ENCODE peak calls at places on chromosome 19, in nine cellular contexts. W, P, F, M, H, X, J, T and R are unnamed samples.

GRCh38 chr19:10083911-10084310 is 2.2 kb upstream of the SHFL start:
- DNase-seq in W (no peak), P (no peak), F (no peak), M (no peak), H (no peak), X (no peak), J (no peak), T (no peak), R (no peak)

GRCh38 chr19:2577722-2578335 is 101.9 kb downstream of the GADD45B start:
- DNase-seq in W (no peak), P (no peak), F (no peak), M (no peak), H (no peak), X (no peak), J (no peak), T (no peak), R (no peak)

GRCh38 chr19:13707901-13708300 is 56.4 kb upstream of the MRI1 start:
- DNase-seq in W (no peak), P (no peak), F (no peak), M (no peak), H (no peak), X (no peak), J (no peak), T (no peak), R (no peak)

GRCh38 chr19:48819366-48819816 is 8.6 kb upstream of the BCAT2 start:
- DNase-seq in W (no peak), P (no peak), F (no peak), M (no peak), H (peak), X (peak), J (peak), T (peak), R (no peak)

GRCh38 chr19:681638-682037 is 5.4 kb downstream of the FSTL3 start:
- DNase-seq in W (no peak), P (no peak), F (no peak), M (no peak), H (no peak), X (no peak), J (no peak), T (no peak), R (no peak)

GRCh38 chr19:20365146-20365545 is 198.1 kb downstream of the ZNF486 start:
- DNase-seq in W (no peak), P (no peak), F (no peak), M (no peak), H (no peak), X (no peak), J (peak), T (no peak), R (no peak)

GRCh38 chr19:49515767-49516166 is 3.3 kb downstream of the FCGRT start:
- DNase-seq in W (no peak), P (no peak), F (no peak), M (no peak), H (no peak), X (no peak), J (peak), T (no peak), R (peak)

GRCh38 chr19:49333426-49334288 is 1.5 kb upstream of the CD37 start:
- DNase-seq in W (no peak), P (no peak), F (peak), M (no peak), H (no peak), X (peak), J (no peak), T (no peak), R (peak)

GRCh38 chr19:53545271-53546065 is 7.5 kb downstream of the ZNF331 start:
- DNase-seq in W (no peak), P (no peak), F (no peak), M (peak), H (peak), X (peak), J (peak), T (no peak), R (no peak)

GRCh38 chr19:49335784-49336481 is 727 bp downstream of the CD37 start:
- DNase-seq in W (no peak), P (no peak), F (no peak), M (no peak), H (no peak), X (no peak), J (no peak), T (no peak), R (peak)

GRCh38 chr19:51366050-51366998 is at the start of gene ETFB:
- DNase-seq in W (peak), P (peak), F (no peak), M (peak), H (peak), X (peak), J (peak), T (peak), R (peak)

GRCh38 chr19:55679343-55680257 is 4.6 kb downstream of the EPN1 start:
- DNase-seq in W (no peak), P (no peak), F (no peak), M (no peak), H (peak), X (peak), J (no peak), T (no peak), R (no peak)

GRCh38 chr19:2381151-2381822 is 21.2 kb downstream of the TMPRSS9 start:
- DNase-seq in W (peak), P (no peak), F (no peak), M (no peak), H (no peak), X (no peak), J (no peak), T (no peak), R (no peak)

GRCh38 chr19:46076951-46077814 is 36.4 kb upstream of the IGFL4 start:
- DNase-seq in W (peak), P (peak), F (peak), M (peak), H (peak), X (peak), J (peak), T (peak), R (peak)

DNA sequence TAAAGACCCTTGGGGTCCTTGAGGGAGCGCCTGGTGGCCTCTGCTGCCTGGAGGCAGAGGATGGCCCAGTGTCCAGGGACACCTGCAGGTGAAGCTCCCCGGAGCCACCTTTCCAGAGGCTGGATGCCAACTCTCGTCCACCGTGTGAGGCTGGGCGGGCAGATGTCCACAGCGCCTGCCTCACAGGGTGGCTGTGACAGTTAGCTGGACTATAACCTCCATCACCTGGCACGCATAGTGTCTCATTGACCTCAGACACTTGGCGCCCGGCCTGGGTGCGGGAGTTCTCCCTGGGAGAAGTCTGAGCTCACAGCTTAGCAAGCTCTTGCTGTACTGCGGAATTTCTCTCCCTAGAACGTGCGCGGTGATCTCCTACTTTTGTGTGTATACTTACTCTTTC is 9.8 kb downstream of the BICRA start:
- DNase-seq in W (no peak), P (no peak), F (no peak), M (no peak), H (no peak), X (peak), J (no peak), T (no peak), R (no peak)
- TF ChIP-seq EZH2phosphoT487 in W (no peak), P (no peak), F (no peak), M (no peak), H (no peak), X (no peak), J (no peak), T (no peak), R (no peak)

GRCh38 chr19:30873003-30873402 is 476.2 kb downstream of the TSHZ3 start:
- DNase-seq in W (no peak), P (no peak), F (no peak), M (no peak), H (no peak), X (no peak), J (no peak), T (no peak), R (no peak)
- H3K4me3 ChIP-seq in W (no peak), P (no peak), F (no peak), M (no peak), H (no peak), X (no peak), J (no peak), T (no peak), R (no peak)

DNA sequence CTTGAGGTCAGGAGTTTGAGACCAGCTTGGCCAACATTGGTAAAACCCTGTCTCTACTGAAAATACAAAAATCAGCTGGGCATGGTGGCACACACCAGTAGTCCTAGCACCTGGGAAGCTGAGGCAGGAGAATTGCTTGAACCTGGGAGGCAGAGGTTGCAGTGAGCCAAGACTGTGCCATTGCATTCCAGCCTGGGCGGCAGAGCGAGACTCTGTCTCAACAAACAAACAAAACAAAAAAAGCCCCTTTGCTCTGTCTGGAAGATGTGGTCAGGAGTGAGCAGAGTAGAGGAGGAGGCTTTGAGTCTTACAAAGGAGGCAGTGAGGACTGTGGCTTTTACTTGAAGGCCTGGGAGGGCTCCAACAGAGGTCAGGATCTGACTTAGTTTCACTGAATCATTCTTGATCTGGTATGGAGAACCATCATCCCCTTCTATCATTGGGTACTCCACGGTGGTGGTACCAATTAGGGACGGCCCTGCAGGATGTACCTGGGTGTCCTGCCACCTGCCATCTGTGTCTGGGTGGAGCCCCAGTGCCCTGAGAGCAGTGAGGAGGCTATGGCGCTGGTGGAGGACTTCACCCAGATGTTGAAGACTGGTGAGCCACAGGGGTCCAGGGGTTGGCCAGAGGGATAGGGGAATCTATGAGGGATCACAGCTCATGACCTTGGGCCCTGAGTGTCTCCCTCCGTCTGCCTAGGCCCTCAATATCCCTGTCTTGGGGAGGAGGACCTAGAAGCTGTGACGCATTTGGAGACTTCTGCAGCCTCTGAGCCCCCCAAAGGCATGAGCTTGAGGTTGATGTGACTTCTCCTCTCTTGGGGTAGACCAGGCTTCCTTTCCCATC is 4.7 kb upstream of the MZF1 start:
- DNase-seq in W (no peak), P (no peak), F (no peak), M (no peak), H (no peak), X (no peak), J (no peak), T (no peak), R (no peak)
- TF ChIP-seq EZH2phosphoT487 in W (no peak), P (no peak), F (no peak), M (no peak), H (no peak), X (no peak), J (no peak), T (no peak), R (no peak)

GRCh38 chr19:5436948-5437306 is 18.3 kb upstream of the ZNRF4 start:
- DNase-seq in W (no peak), P (no peak), F (no peak), M (peak), H (no peak), X (no peak), J (no peak), T (no peak), R (no peak)
- H3K4me3 ChIP-seq in W (peak), P (peak), F (no peak), M (peak), H (no peak), X (peak), J (no peak), T (no peak), R (no peak)